ENCODE peak calls at places on chromosomes 11 and 22, in five cellular contexts. H is upper lobe of left lung, K is Panc1, W is suprapubic skin, A is breast epithelium. E is an unnamed sample.

GRCh38 chr11:2512431-2513407 is 67.9 kb downstream of the KCNQ1 start:
- DNase-seq in H (peak; percentile 20), K (no peak), W (peak; percentile 54), A (no peak), E (peak; percentile 69)

GRCh38 chr11:126354631-126355323 is 709 bp upstream of the ST3GAL4 start:
- DNase-seq in H (no peak), K (no peak), W (peak; percentile 53), A (no peak), E (peak; percentile 70)

GRCh38 chr22:49775191-49776052 is 52.3 kb downstream of the BRD1 start:
- DNase-seq in H (no peak), K (no peak), W (no peak), A (no peak), E (no peak)

GRCh38 chr22:44188986-44189630 is 8.4 kb downstream of the PARVG start:
- DNase-seq in H (no peak), K (no peak), W (no peak), A (peak; percentile 24), E (peak; percentile 81)

GRCh38 chr22:28771195-28771791 is 1.2 kb upstream of the CCDC117 start:
- DNase-seq in H (no peak), K (no peak), W (no peak), A (no peak), E (no peak)

GRCh38 chr11:13119361-13119760 is 110.2 kb downstream of the RASSF10 start:
- DNase-seq in H (no peak), K (no peak), W (no peak), A (no peak), E (no peak)

GRCh38 chr11:499201-500076 is 7.6 kb downstream of the RNH1 start:
- DNase-seq in H (peak; percentile 19), K (no peak), W (no peak), A (no peak), E (no peak)

GRCh38 chr11:118171274-118172062 is 5.0 kb downstream of the SCN2B start:
- DNase-seq in H (peak; percentile 76), K (peak; percentile 30), W (peak; percentile 76), A (peak; percentile 74), E (peak; percentile 91)

GRCh38 chr11:15216678-15217077 is 102.0 kb downstream of the INSC start:
- DNase-seq in H (no peak), K (no peak), W (no peak), A (no peak), E (no peak)

GRCh38 chr22:24772493-24773220 is 1.9 kb downstream of the PIWIL3 start:
- DNase-seq in H (no peak), K (no peak), W (no peak), A (no peak), E (no peak)

GRCh38 chr11:114441921-114442320 is 2.7 kb downstream of the REXO2 start:
- DNase-seq in H (no peak), K (no peak), W (no peak), A (no peak), E (no peak)

GRCh38 chr11:12430351-12430750 is 53.0 kb downstream of the PARVA start:
- DNase-seq in H (no peak), K (no peak), W (no peak), A (no peak), E (no peak)

GRCh38 chr11:3006505-3007260 is 14.6 kb upstream of the NAP1L4 start:
- DNase-seq in H (peak; percentile 89), K (no peak), W (no peak), A (peak; percentile 27), E (no peak)

GRCh38 chr11:35139883-35140282 is 912 bp downstream of the CD44 start:
- DNase-seq in H (peak; percentile 38), K (no peak), W (no peak), A (no peak), E (no peak)

GRCh38 chr11:726278-726915 is 20.4 kb downstream of the EPS8L2 start:
- DNase-seq in H (peak; percentile 57), K (no peak), W (peak; percentile 76), A (peak; percentile 88), E (peak; percentile 94)

GRCh38 chr11:66363187-66363601 is 8.4 kb downstream of the SLC29A2 start:
- DNase-seq in H (peak; percentile 88), K (no peak), W (no peak), A (no peak), E (peak; percentile 61)

GRCh38 chr11:79525257-79525656 is 84.4 kb upstream of the TENM4 start:
- DNase-seq in H (no peak), K (no peak), W (no peak), A (no peak), E (no peak)

GRCh38 chr11:69010964-69011623 is 2.0 kb downstream of the MRGPRF start:
- DNase-seq in H (peak; percentile 43), K (no peak), W (peak; percentile 83), A (peak; percentile 70), E (peak; percentile 74)

GRCh38 chr11:114308689-114309089 is 12.5 kb downstream of the NNMT start:
- DNase-seq in H (peak; percentile 66), K (no peak), W (no peak), A (peak; percentile 64), E (no peak)

GRCh38 chr22:48254311-48254873 is 1491.9 kb downstream of the TBC1D22A start:
- DNase-seq in H (peak; percentile 76), K (no peak), W (no peak), A (no peak), E (peak; percentile 40)

GRCh38 chr11:1412377-1413095 is 22.8 kb downstream of the BRSK2 start:
- DNase-seq in H (no peak), K (no peak), W (no peak), A (no peak), E (no peak)

GRCh38 chr11:16883179-16883578 is 131.0 kb downstream of the PLEKHA7 start:
- DNase-seq in H (peak; percentile 36), K (no peak), W (no peak), A (no peak), E (no peak)
- TF ChIP-seq CTCF in H (peak; percentile 25), K (peak; percentile 44), W (peak; percentile 13), A (no peak), E (no peak)

DNA sequence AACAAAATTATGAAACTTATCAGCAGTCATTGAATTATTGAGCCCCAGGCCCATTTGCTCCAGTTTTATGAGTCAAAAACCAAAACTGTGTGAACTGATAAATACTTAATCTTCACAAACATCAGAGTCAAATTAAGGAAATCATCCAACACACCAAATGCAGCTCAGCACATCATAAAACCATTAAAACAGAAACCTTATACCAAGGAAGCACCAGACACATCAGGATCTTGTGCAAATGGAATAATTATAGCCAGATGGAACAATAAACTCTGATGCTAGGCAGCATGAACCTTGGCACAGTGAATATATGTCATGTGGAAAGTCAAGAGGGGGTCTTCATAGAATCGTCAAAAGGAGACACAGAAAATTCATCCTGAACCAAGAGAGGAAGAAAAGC is 410.7 kb upstream of the API5 start:
- DNase-seq in H (no peak), K (no peak), W (no peak), A (no peak), E (no peak)
- H3K4me1 ChIP-seq in H (no peaks in the 10 kb centered on the region), K (no peaks in the 10 kb centered on the region), W (no peaks in the 10 kb centered on the region), A (no peaks in the 10 kb centered on the region), E (no peaks in the 10 kb centered on the region)

GRCh38 chr11:6604081-6604626 is 580 bp downstream of the ILK start:
- DNase-seq in H (peak; percentile 60), K (no peak), W (no peak), A (no peak), E (peak; percentile 89)

GRCh38 chr11:6608726-6609501 is 3.1 kb downstream of the TAF10 start:
- DNase-seq in H (no peak), K (no peak), W (no peak), A (no peak), E (no peak)

GRCh38 chr11:6607190-6607635 is 3.6 kb downstream of the ILK start:
- DNase-seq in H (no peak), K (no peak), W (no peak), A (no peak), E (no peak)

GRCh38 chr11:6608011-6608410 is 4.0 kb downstream of the TAF10 start:
- DNase-seq in H (no peak), K (no peak), W (no peak), A (no peak), E (peak; percentile 64)

DNA sequence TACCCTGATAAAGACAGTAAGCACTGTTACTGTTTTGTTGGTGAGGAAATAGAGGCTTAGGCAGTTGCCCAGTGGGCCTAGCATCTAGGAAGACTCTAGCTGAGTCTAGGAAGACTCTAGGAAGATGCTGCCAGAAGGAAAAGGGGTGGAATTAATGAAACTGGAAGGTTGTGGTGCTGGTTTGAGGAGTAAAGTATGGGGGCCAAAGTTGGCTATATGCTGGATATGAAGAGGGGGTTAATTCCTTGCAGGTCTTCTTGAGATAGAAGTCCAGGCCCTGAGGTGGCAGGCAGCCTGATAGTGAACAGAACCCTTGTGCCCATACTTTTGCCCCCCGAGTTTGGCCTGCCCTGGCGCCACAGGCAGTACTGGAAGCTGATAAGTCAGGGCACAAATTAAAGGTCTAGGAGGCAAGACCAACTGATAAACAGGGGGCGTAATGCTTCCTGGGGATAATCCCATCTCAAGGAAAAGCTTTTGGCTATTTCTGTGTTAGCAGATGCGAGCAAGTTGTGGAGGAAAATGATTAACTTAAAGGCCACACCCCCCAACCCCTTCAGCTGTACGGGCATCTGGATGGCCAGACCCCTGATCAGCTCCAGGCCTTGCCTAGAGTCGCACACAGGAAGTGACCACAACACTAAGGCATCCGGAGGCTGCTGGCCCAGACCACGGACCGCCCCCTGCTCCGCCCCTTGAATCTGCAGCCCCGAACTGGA is 3.1 kb downstream of the ILK start:
- DNase-seq in H (peak; percentile 95), K (peak; percentile 92), W (peak; percentile 96), A (peak; percentile 81), E (peak; percentile 92)
- TF ChIP-seq POLR2AphosphoS5 in H (peak; percentile 67), K (peak; percentile 75), W (peak; percentile 44), A (peak; percentile 87), E (peak; percentile 83)

GRCh38 chr11:109994896-109995295 is 98.3 kb upstream of the ZC3H12C start:
- DNase-seq in H (no peak), K (no peak), W (no peak), A (no peak), E (no peak)
- TF ChIP-seq CTCF in H (no peak), K (no peak), W (no peak), A (no peak), E (no peak)

GRCh38 chr11:19984048-19984742 is 176.1 kb downstream of the DBX1 start:
- DNase-seq in H (no peak), K (no peak), W (no peak), A (no peak), E (no peak)

GRCh38 chr11:19980957-19981669 is 179.2 kb downstream of the DBX1 start:
- DNase-seq in H (peak; percentile 22), K (no peak), W (no peak), A (no peak), E (no peak)

GRCh38 chr11:19980388-19980787 is 179.9 kb downstream of the DBX1 start:
- DNase-seq in H (no peak), K (no peak), W (no peak), A (no peak), E (no peak)

GRCh38 chr11:19985106-19985505 is 175.2 kb downstream of the DBX1 start:
- DNase-seq in H (no peak), K (no peak), W (no peak), A (no peak), E (no peak)

GRCh38 chr11:19982761-19983495 is 177.3 kb downstream of the DBX1 start:
- DNase-seq in H (no peak), K (no peak), W (no peak), A (no peak), E (no peak)
- H3K4me1 ChIP-seq in H (peaks cover 18% of the 10 kb centered on the region), K (no peaks in the 10 kb centered on the region), W (no peaks in the 10 kb centered on the region), A (no peaks in the 10 kb centered on the region), E (peaks cover 10% of the 10 kb centered on the region)

E was measured in spleen.